ENCODE peak calls at places on chromosome 18, in four cellular contexts. V is kidney, J is heart right ventricle, Q is mesendoderm. U is an unnamed sample.

GRCh38 chr18:13800505-13801259 is 23.3 kb upstream of the MC5R start:
- DNase-seq in V (peak; percentile 89), J (peak; percentile 56), Q (peak; percentile 63), U (peak; percentile 24)

GRCh38 chr18:54255141-54255540 is 14.2 kb upstream of the POLI start:
- DNase-seq in V (no peak), J (no peak), Q (no peak), U (no peak)

GRCh38 chr18:6747646-6748045 is 18.1 kb downstream of the ARHGAP28 start:
- DNase-seq in V (no peak), J (no peak), Q (no peak), U (no peak)

GRCh38 chr18:61435064-61435652 is 101.9 kb downstream of the CDH20 start:
- DNase-seq in V (no peak), J (no peak), Q (peak; percentile 64), U (peak; percentile 19)

GRCh38 chr18:58569490-58569911 is 59.4 kb downstream of the ALPK2 start:
- DNase-seq in V (no peak), J (no peak), Q (no peak), U (no peak)

GRCh38 chr18:13440277-13441248 is 222.0 kb downstream of the LDLRAD4 start:
- DNase-seq in V (no peak), J (no peak), Q (no peak), U (no peak)

GRCh38 chr18:62717059-62717849 is 1.9 kb downstream of the PHLPP1 start:
- DNase-seq in V (no peak), J (peak; percentile 9), Q (peak; percentile 79), U (peak; percentile 68)

GRCh38 chr18:5500158-5500939 is 43.4 kb downstream of the EPB41L3 start:
- DNase-seq in V (no peak), J (no peak), Q (no peak), U (no peak)

GRCh38 chr18:48889115-48889941 is 61.4 kb downstream of the SMAD7 start:
- DNase-seq in V (peak; percentile 94), J (peak; percentile 55), Q (peak; percentile 72), U (no peak)

GRCh38 chr18:49843131-49843530 is 29.8 kb upstream of the ACAA2 start:
- DNase-seq in V (no peak), J (no peak), Q (no peak), U (no peak)

GRCh38 chr18:3983351-3983969 is 471.6 kb downstream of the DLGAP1 start:
- DNase-seq in V (no peak), J (no peak), Q (no peak), U (no peak)

GRCh38 chr18:48222118-48222517 is 187.1 kb downstream of the ZBTB7C start:
- DNase-seq in V (no peak), J (peak; percentile 69), Q (no peak), U (peak; percentile 40)

GRCh38 chr18:7617738-7618422 is 50.8 kb downstream of the PTPRM start:
- DNase-seq in V (no peak), J (peak; percentile 67), Q (peak; percentile 74), U (no peak)

GRCh38 chr18:22932885-22933205 is 283 bp upstream of the RBBP8 start:
- DNase-seq in V (no peak), J (no peak), Q (no peak), U (no peak)

GRCh38 chr18:22934789-22935188 is 1.7 kb downstream of the RBBP8 start:
- DNase-seq in V (no peak), J (no peak), Q (no peak), U (no peak)

GRCh38 chr18:22935431-22935830 is 2.3 kb downstream of the RBBP8 start:
- DNase-seq in V (no peak), J (no peak), Q (peak; percentile 17), U (no peak)

GRCh38 chr18:22933206-22933957 is at the start of gene RBBP8:
- DNase-seq in V (peak; percentile 94), J (peak; percentile 85), Q (peak; percentile 94), U (peak; percentile 70)

DNA sequence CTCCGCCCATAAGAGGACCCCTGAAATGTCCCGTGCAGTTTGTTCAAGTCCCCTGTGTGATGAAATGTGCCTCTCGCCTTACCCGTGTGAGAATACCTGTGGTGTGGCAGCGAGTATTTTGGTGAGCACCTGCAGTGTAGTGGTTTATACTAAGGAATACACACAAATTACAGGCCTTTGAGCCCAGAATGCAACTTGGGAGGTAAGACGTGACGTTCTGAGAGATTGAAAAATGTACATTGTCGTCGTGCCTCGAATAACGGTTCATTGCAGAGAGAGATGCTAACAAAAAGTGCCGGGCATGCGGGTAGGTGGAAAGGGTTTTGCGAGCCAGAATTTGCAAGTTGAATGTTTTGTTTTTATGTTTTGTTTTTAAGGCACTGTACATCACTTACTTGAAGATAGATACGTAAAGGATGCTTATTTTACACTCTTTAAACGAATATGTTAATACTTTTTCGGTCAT is 863 bp downstream of the RBBP8 start:
- DNase-seq in V (no peak), J (no peak), Q (no peak), U (no peak)
- H3K27ac ChIP-seq in V (peak overlapping the region; percentile 95), J (peak overlapping the region; percentile 98), Q (no peak overlapping the region), U (peak overlapping the region; percentile 82)

GRCh38 chr18:36388310-36388709 is 90.8 kb downstream of the FHOD3 start:
- DNase-seq in V (no peak), J (no peak), Q (no peak), U (no peak)

GRCh38 chr18:36386150-36386920 is 88.8 kb downstream of the FHOD3 start:
- DNase-seq in V (no peak), J (no peak), Q (no peak), U (no peak)

GRCh38 chr18:36389027-36389426 is 91.5 kb downstream of the FHOD3 start:
- DNase-seq in V (no peak), J (no peak), Q (no peak), U (no peak)

GRCh38 chr18:36389811-36390581 is 92.5 kb downstream of the FHOD3 start:
- DNase-seq in V (no peak), J (peak; percentile 36), Q (no peak), U (no peak)

DNA sequence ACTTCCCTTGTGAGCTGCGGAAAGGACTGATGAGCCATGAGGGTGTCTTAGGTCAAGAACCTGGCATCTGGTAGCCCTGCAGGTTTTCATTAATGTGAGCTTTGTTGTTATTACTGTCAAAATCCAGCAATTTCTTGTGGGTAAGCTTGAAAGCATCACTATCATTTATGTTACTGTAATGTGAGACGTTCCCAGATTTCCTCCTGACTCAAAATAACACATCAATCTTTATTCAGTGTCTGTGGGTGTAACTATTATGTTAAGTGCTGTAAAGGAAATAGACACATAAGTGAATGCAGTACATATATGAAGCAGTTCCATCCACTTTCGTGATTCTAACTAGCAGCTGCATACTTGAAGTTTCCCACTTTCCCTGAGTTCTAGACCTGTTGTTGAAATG is 89.8 kb downstream of the FHOD3 start:
- DNase-seq in V (no peak), J (no peak), Q (no peak), U (no peak)
- H3K27ac ChIP-seq in V (no peak overlapping the region), J (peak overlapping the region; percentile 83), Q (no peak overlapping the region), U (no peak overlapping the region)

DNA sequence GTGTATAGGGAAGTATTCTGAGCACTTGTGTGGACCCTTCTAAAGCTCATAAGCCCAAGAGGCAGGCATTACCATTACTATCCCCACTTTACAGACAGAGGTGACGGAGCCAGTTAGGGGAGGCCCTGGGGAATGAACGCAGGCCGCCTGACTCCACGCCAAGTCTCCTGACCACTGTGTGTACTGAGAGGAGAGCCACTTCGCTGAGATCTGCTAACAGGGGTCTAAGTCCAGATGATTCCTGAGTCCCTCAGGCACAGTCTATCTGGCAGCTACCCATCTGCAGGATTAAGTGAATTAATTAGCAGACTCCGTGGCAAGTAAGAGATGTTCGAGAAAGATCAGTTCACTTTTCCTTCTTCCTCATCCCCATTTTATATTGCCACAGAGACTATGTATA is 13.7 kb downstream of the CYB5A start:
- DNase-seq in V (no peak), J (no peak), Q (no peak), U (no peak)
- H3K27ac ChIP-seq in V (peak overlapping the region; percentile 87), J (peak overlapping the region; percentile 9), Q (no peak overlapping the region), U (no peak overlapping the region)

GRCh38 chr18:55405655-55406373 is 182.2 kb downstream of the TCF4 start:
- DNase-seq in V (no peak), J (peak; percentile 95), Q (peak; percentile 58), U (no peak)
- H3K27ac ChIP-seq in V (no peak overlapping the region), J (peak overlapping the region; percentile 82), Q (no peak overlapping the region), U (no peak overlapping the region)

DNA sequence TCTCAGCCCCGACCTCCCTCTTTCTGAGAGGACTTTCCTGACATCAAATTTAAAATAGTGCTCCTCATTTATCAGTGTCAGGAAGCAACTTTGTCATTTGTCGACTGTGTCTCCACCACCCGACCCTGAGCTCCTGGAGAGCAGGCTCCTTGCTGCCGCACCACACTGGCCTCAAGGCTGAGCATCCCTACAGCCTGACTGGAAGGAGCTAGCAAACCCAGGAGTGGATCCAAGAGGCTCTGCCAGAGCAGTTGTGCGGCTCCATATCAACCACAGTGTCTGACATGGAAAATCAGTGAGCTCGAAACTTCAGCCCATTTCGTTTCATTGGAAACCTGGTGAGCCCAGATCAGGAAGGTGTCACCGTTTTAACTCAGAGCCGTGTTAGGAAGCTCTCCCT is 125.2 kb downstream of the PTGR3 start:
- DNase-seq in V (peak; percentile 22), J (no peak), Q (no peak), U (no peak)
- H3K27ac ChIP-seq in V (no peak overlapping the region), J (no peak overlapping the region), Q (no peak overlapping the region), U (no peak overlapping the region)

GRCh38 chr18:55503167-55503820 is 84.7 kb downstream of the TCF4 start:
- DNase-seq in V (no peak), J (no peak), Q (no peak), U (no peak)

GRCh38 chr18:55501594-55502345 is 86.2 kb downstream of the TCF4 start:
- DNase-seq in V (no peak), J (no peak), Q (peak; percentile 88), U (no peak)

GRCh38 chr18:55500316-55501086 is 87.5 kb downstream of the TCF4 start:
- DNase-seq in V (no peak), J (no peak), Q (no peak), U (no peak)

GRCh38 chr18:55504808-55505207 is 83.2 kb downstream of the TCF4 start:
- DNase-seq in V (no peak), J (no peak), Q (no peak), U (no peak)

GRCh38 chr18:55502346-55502710 is 85.7 kb downstream of the TCF4 start:
- DNase-seq in V (no peak), J (no peak), Q (peak; percentile 49), U (no peak)
- H3K27ac ChIP-seq in V (no peak overlapping the region), J (peak overlapping the region; percentile 65), Q (no peak overlapping the region), U (no peak overlapping the region)

DNA sequence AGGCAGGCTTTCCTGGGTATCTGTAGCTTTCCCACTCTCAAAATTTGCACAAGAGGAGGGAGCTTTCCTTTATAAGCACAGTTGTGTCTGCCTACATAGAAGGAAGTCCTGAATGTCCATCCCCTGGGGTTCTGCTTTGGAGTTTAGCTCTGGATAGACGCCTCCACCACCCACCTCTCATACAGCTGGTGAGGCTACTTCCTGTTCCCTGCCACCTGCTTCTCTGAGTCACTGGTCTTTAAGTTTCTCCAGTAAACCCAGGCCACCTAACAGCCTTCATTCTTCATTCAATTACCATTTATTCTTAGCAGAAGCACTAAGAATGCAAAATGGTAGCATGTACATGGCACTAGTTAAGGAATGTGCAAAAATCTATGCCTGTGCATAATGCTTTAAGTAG is 407.8 kb downstream of the CDH2 start:
- DNase-seq in V (no peak), J (no peak), Q (no peak), U (no peak)
- H3K27ac ChIP-seq in V (no peak overlapping the region), J (no peak overlapping the region), Q (no peak overlapping the region), U (no peak overlapping the region)

GRCh38 chr18:79457652-79458051 is 61.9 kb downstream of the NFATC1 start:
- DNase-seq in V (no peak), J (no peak), Q (no peak), U (no peak)
- H3K27ac ChIP-seq in V (no peak overlapping the region), J (peak overlapping the region; percentile 67), Q (no peak overlapping the region), U (no peak overlapping the region)